ENCODE peak calls at places on chromosomes 7 and 10, in six cellular contexts. Q, O, V, K, Y and I are unnamed samples.

GRCh38 chr7:157711353-157711888 is 374.6 kb downstream of the DNAJB6 start:
- DNase-seq in Y (no peak), V (no peak), O (no peak), K (no peak), Q (no peak), I (no peak)

GRCh38 chr10:122207596-122207995 is 63.5 kb upstream of the BTBD16 start:
- DNase-seq in Q (no peak), K (no peak), V (no peak), O (no peak), Y (no peak), I (no peak)

GRCh38 chr10:102457591-102458150 is 6.3 kb upstream of the C10orf95 start:
- DNase-seq in Q (no peak), Y (no peak), V (no peak), O (no peak), K (no peak), I (no peak)

GRCh38 chr10:90319188-90319914 is 538.5 kb downstream of the HTR7 start:
- DNase-seq in Q (no peak), K (peak; percentile 48), O (peak; percentile 43), V (no peak), Y (no peak), I (no peak)

GRCh38 chr7:70710011-70710480 is 421.9 kb upstream of the GALNT17 start:
- DNase-seq in O (no peak), Y (no peak), K (peak; percentile 73), V (no peak), Q (no peak), I (no peak)

GRCh38 chr7:5339949-5340348 is 57.2 kb downstream of the SLC29A4 start:
- DNase-seq in V (no peak), Q (no peak), K (no peak), O (no peak), Y (no peak), I (no peak)

GRCh38 chr7:158355456-158356065 is 232.1 kb downstream of the PTPRN2 start:
- DNase-seq in V (no peak), O (peak; percentile 17), K (no peak), Q (no peak), Y (no peak), I (no peak)

GRCh38 chr7:151776876-151777510 is 99.9 kb downstream of the PRKAG2 start:
- DNase-seq in O (no peak), V (no peak), Y (no peak), K (no peak), Q (no peak), I (no peak)

GRCh38 chr7:803243-803635 is 29.0 kb upstream of the SUN1 start:
- DNase-seq in K (no peak), Y (no peak), O (no peak), V (no peak), Q (no peak), I (no peak)

GRCh38 chr7:113128028-113128427 is 9.7 kb upstream of the SMIM30 start:
- DNase-seq in O (no peak), Q (no peak), Y (no peak), V (no peak), K (no peak), I (no peak)

GRCh38 chr10:17504547-17505245 is 50.3 kb upstream of the ST8SIA6 start:
- DNase-seq in V (no peak), Q (no peak), O (no peak), Y (no peak), K (no peak), I (no peak)

GRCh38 chr7:124992881-124993562 is 63.4 kb upstream of the POT1 start:
- DNase-seq in K (no peak), Y (no peak), V (no peak), O (no peak), Q (peak; percentile 19), I (no peak)

GRCh38 chr7:107948645-107949442 is 54.1 kb downstream of the LAMB1 start:
- DNase-seq in V (no peak), O (peak; percentile 86), Q (no peak), K (no peak), Y (no peak), I (no peak)

GRCh38 chr7:98110249-98111022 is 3.8 kb downstream of the LMTK2 start:
- DNase-seq in O (peak; percentile 85), Q (no peak), Y (no peak), V (peak; percentile 52), K (no peak), I (no peak)

GRCh38 chr7:14720792-14721191 is 181.8 kb downstream of the DGKB start:
- DNase-seq in K (no peak), O (no peak), Q (no peak), V (no peak), Y (no peak), I (no peak)

GRCh38 chr7:98816925-98817710 is 52.7 kb downstream of the TMEM130 start:
- DNase-seq in K (no peak), V (no peak), O (no peak), Q (no peak), Y (no peak), I (no peak)

GRCh38 chr10:66637273-66638036 is 288.4 kb upstream of the LRRTM3 start:
- DNase-seq in Q (no peak), Y (no peak), V (no peak), K (no peak), O (no peak), I (no peak)

GRCh38 chr7:36784991-36785940 is 61.0 kb upstream of the AOAH start:
- DNase-seq in K (peak; percentile 61), O (no peak), Y (peak; percentile 12), V (no peak), Q (no peak), I (no peak)

GRCh38 chr10:96959733-96960132 is 127.6 kb downstream of the LCOR start:
- DNase-seq in Y (no peak), O (no peak), V (no peak), Q (no peak), K (no peak), I (no peak)

GRCh38 chr10:96850825-96851224 is 18.7 kb downstream of the LCOR start:
- DNase-seq in Y (no peak), O (no peak), K (no peak), Q (no peak), V (no peak), I (no peak)

GRCh38 chr10:43706166-43706565 is 57.5 kb upstream of the ZNF32 start:
- DNase-seq in V (no peak), Y (no peak), K (no peak), O (no peak), Q (no peak), I (no peak)

GRCh38 chr10:59135275-59135674 is 41.2 kb upstream of the PHYHIPL start:
- DNase-seq in Q (no peak), V (no peak), Y (no peak), O (peak; percentile 69), K (no peak), I (no peak)

GRCh38 chr7:13077466-13077865 is 390.0 kb downstream of the ARL4A start:
- DNase-seq in K (no peak), V (no peak), O (no peak), Q (no peak), Y (no peak), I (no peak)

GRCh38 chr7:10998984-10999757 is 25.5 kb downstream of the PHF14 start:
- DNase-seq in O (peak; percentile 65), Y (no peak), K (no peak), Q (no peak), V (no peak), I (no peak)

GRCh38 chr10:125063256-125063945 is 97.0 kb downstream of the CTBP2 start:
- DNase-seq in Q (no peak), O (no peak), K (no peak), V (no peak), Y (no peak), I (no peak)

GRCh38 chr7:26472971-26473370 is 181.3 kb downstream of the SNX10 start:
- DNase-seq in Q (no peak), K (no peak), V (no peak), O (no peak), Y (no peak), I (no peak)

GRCh38 chr10:3588346-3588745 is 196.7 kb downstream of the KLF6 start:
- DNase-seq in Y (no peak), K (no peak), O (no peak), Q (no peak), V (no peak), I (no peak)

GRCh38 chr10:22700489-22700888 is 13.9 kb downstream of the PIP4K2A start:
- DNase-seq in O (no peak), K (no peak), Y (no peak), Q (no peak), V (no peak), I (no peak)

GRCh38 chr7:102914585-102914984 is 1.8 kb downstream of the LRRC17 start:
- DNase-seq in O (no peak), V (no peak), Q (no peak), Y (no peak), K (no peak), I (no peak)

GRCh38 chr10:47340613-47341170 is 7.5 kb upstream of the RBP3 start:
- DNase-seq in K (peak; percentile 9), Y (peak; percentile 66), O (peak; percentile 47), V (peak; percentile 83), Q (peak; percentile 90), I (peak; percentile 46)

GRCh38 chr10:80684217-80684616 is 146.5 kb downstream of the SH2D4B start:
- DNase-seq in O (no peak), K (no peak), Q (peak; percentile 88), V (peak; percentile 58), Y (no peak), I (no peak)
- TF ChIP-seq TAF1 in O (no peak), K (no peak), Q (no peak), V (no peak), Y (no peak), I (no peak)

DNA sequence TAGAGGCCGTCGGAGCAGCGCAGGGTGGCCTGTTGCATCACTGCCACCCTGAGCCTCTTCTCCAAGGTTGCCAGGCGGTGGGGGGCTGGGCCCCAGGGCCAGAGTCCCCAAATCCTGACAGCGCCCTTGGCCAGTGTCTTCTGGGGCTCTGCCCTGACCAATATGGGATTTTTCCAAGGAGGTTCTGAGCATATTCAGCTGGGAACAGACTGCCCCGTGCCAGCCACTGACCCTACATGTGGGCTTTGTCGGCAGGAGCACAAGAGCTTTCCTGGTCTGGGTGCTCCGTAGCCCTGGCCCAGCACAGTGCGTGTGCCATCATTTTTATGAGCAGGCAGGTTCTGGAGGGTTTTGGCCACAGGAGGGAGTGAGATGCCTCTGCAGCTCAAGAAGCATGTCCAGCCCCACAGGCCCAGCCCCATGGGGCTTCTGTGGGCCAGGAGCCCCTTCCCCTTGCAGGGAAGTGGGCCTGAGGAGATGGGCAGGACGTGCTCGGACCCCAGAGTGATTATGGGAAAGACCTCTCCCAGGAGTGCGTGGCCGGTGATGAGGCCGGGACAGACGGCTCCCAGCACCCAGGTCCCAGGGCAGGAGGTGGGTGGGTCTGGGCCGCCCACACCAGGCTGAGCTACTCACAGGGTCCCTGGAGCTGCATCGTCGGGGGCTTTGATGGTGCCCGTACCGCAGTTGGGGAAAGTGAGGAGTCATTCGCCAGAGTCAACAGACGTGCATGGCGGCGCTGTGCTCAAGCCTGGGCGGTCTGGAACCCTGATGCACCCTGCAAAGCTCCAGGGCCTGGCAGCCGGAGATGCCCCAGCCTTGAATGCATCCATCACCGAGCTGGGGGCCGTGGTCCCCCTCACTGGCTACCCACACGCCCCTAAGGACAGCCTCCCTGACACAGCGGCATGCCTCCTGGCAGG is 66.6 kb downstream of the PWWP2B start:
- DNase-seq in K (no peak), Y (no peak), O (no peak), Q (no peak), V (no peak), I (no peak)
- TF ChIP-seq TAF1 in K (no peak), Y (no peak), O (no peak), Q (no peak), V (no peak), I (no peak)

GRCh38 chr7:16989883-16990413 is 108.2 kb upstream of the AGR3 start:
- DNase-seq in Y (no peak), V (no peak), O (peak; percentile 100), Q (no peak), K (no peak), I (no peak)
- TF ChIP-seq TAF1 in Y (no peak), V (no peak), O (peak; percentile 43), Q (no peak), K (no peak), I (no peak)

GRCh38 chr7:132246591-132246990 is 329.7 kb downstream of the PLXNA4 start:
- DNase-seq in Y (no peak), Q (no peak), O (no peak), V (no peak), K (no peak), I (no peak)
- TF ChIP-seq TAF1 in Y (no peak), Q (no peak), O (no peak), V (no peak), K (no peak), I (no peak)